ENCODE peak calls at places on chromosomes 6 and 20, in four cellular contexts. R, Y, I and D are unnamed samples.

GRCh38 chr6:134938896-134939295 is 11.0 kb downstream of the ALDH8A1 start:
- DNase-seq in R (no peak), I (peak), Y (peak), D (no peak)

GRCh38 chr20:60304026-60304590 is 345.9 kb downstream of the CDH26 start:
- DNase-seq in Y (no peak), I (no peak), R (no peak), D (no peak)

GRCh38 chr6:136920858-136921520 is 1.1 kb upstream of the SLC35D3 start:
- DNase-seq in Y (peak), R (no peak), I (peak), D (peak)

GRCh38 chr6:66662196-66662595 is 955.2 kb upstream of the EYS start:
- DNase-seq in I (no peak), Y (no peak), R (no peak), D (peak)

GRCh38 chr6:160767019-160767646 is 65.1 kb downstream of the PLG start:
- DNase-seq in I (peak), R (no peak), Y (peak), D (no peak)

GRCh38 chr20:16539280-16539679 is 34.0 kb downstream of the KIF16B start:
- DNase-seq in Y (peak), R (no peak), I (no peak), D (peak)

GRCh38 chr6:25620391-25620790 is 31.6 kb upstream of the SCGN start:
- DNase-seq in I (no peak), Y (no peak), R (no peak), D (no peak)

GRCh38 chr6:170222498-170223471 is 68.1 kb downstream of the DLL1 start:
- DNase-seq in R (no peak), Y (peak), I (no peak), D (no peak)

GRCh38 chr6:155740781-155741399 is 285.3 kb upstream of the NOX3 start:
- DNase-seq in R (no peak), Y (no peak), I (no peak), D (no peak)

GRCh38 chr6:165552248-165552736 is 110.7 kb downstream of the PDE10A start:
- DNase-seq in I (no peak), Y (no peak), R (no peak), D (no peak)

GRCh38 chr20:62225820-62226635 is 6.0 kb upstream of the HRH3 start:
- DNase-seq in R (no peak), I (no peak), Y (no peak), D (no peak)

GRCh38 chr6:3341467-3341866 is 82.7 kb downstream of the PSMG4 start:
- DNase-seq in R (no peak), I (no peak), Y (peak), D (no peak)

GRCh38 chr20:62197801-62198200 is 15.0 kb downstream of the MTG2 start:
- DNase-seq in Y (no peak), I (no peak), R (no peak), D (no peak)